ENCODE peak calls at places on chromosome 21, in four cellular contexts. F is fibroblast of lung, E is NCI-H345, H is left ventricle myocardium superior. X is an unnamed sample.

GRCh38 chr21:42554251-42554937 is 40.7 kb downstream of the SLC37A1 start:
- DNase-seq in E (no peak), H (peak), F (no peak), X (no peak)

GRCh38 chr21:7947422-7947821 is 2574.0 kb upstream of the TPTE start:
- DNase-seq in H (no peak), F (no peak), E (no peak), X (no peak)

GRCh38 chr21:36747815-36748381 is 49.0 kb downstream of the SIM2 start:
- DNase-seq in H (peak), F (peak), E (peak), X (no peak)

GRCh38 chr21:17585875-17586450 is 26.7 kb downstream of the BTG3 start:
- DNase-seq in H (no peak), E (peak), F (peak), X (no peak)

GRCh38 chr21:31873696-31874599 is 1.1 kb downstream of the HUNK start:
- DNase-seq in F (peak), E (peak), H (peak), X (no peak)

GRCh38 chr21:25573409-25574206 is 33.7 kb downstream of the MRPL39 start:
- DNase-seq in E (no peak), H (no peak), F (peak), X (peak)

GRCh38 chr21:45450741-45451740 is 46.1 kb downstream of the COL18A1 start:
- DNase-seq in E (no peak), F (peak), H (peak), X (no peak)

GRCh38 chr21:38330671-38331070 is 73.9 kb downstream of the KCNJ15 start:
- DNase-seq in H (no peak), E (no peak), F (no peak), X (no peak)

GRCh38 chr21:36706951-36707762 is 8.2 kb downstream of the SIM2 start:
- DNase-seq in F (no peak), E (no peak), H (no peak), X (no peak)

GRCh38 chr21:46000731-46001641 is 19.4 kb downstream of the COL6A1 start:
- DNase-seq in E (no peak), F (no peak), H (peak), X (no peak)

GRCh38 chr21:32467291-32467690 is 54.8 kb downstream of the EVA1C start:
- DNase-seq in H (no peak), F (no peak), E (no peak), X (no peak)

GRCh38 chr21:25323356-25323949 is 283.8 kb downstream of the MRPL39 start:
- DNase-seq in E (no peak), F (no peak), H (no peak), X (no peak)

GRCh38 chr21:37292041-37292440 is 24.9 kb upstream of the VPS26C start:
- DNase-seq in E (no peak), H (no peak), F (no peak), X (no peak)

GRCh38 chr21:38985423-38986378 is 180.0 kb downstream of the ETS2 start:
- DNase-seq in H (peak), F (peak), E (peak), X (peak)

GRCh38 chr21:35226302-35226701 is 177.2 kb upstream of the RUNX1 start:
- DNase-seq in E (no peak), H (peak), F (peak), X (no peak)

GRCh38 chr21:46027855-46028493 is 46.4 kb downstream of the COL6A1 start:
- DNase-seq in H (peak), E (no peak), F (peak), X (no peak)

GRCh38 chr21:31278511-31279155 is 65.4 kb downstream of the TIAM1 start:
- DNase-seq in E (no peak), H (no peak), F (peak), X (no peak)

GRCh38 chr21:33801424-33802405 is 113.9 kb downstream of the ATP5PO start:
- DNase-seq in H (no peak), F (peak), E (peak), X (peak)

GRCh38 chr21:41280115-41280919 is 36.3 kb upstream of the FAM3B start:
- DNase-seq in E (no peak), H (no peak), F (peak), X (no peak)

GRCh38 chr21:42781150-42781980 is 98.0 kb downstream of the WDR4 start:
- DNase-seq in E (peak), F (no peak), H (no peak), X (peak)

GRCh38 chr21:45935628-45936027 is 45.9 kb upstream of the COL6A1 start:
- DNase-seq in E (peak), F (peak), H (no peak), X (no peak)

GRCh38 chr21:45724345-45724961 is 80.9 kb downstream of the PCBP3 start:
- DNase-seq in H (peak), E (no peak), F (no peak), X (no peak)

GRCh38 chr21:14096577-14096976 is 114.2 kb downstream of the LIPI start:
- DNase-seq in F (no peak), H (no peak), E (no peak), X (no peak)

GRCh38 chr21:31142600-31142999 is 104.3 kb upstream of the KRTAP19-8 start:
- DNase-seq in H (no peak), E (no peak), F (no peak), X (no peak)

GRCh38 chr21:40049031-40049958 is 182.1 kb downstream of the PCP4 start:
- DNase-seq in F (peak), H (no peak), E (peak), X (peak)